ENCODE peak calls at places on chromosome 16, in five cellular contexts. M, R, T, S and G are unnamed samples.

GRCh38 chr16:88570691-88571092 is 489 bp downstream of the ZC3H18 start:
- DNase-seq in M (no peak), S (no peak), R (no peak), T (peak), G (no peak)

GRCh38 chr16:48000622-48001021 is 155.2 kb downstream of the ABCC12 start:
- DNase-seq in S (no peak), M (no peak), T (peak), R (no peak), G (no peak)

GRCh38 chr16:85428168-85428898 is 184.8 kb upstream of the GSE1 start:
- DNase-seq in S (no peak), R (no peak), T (peak), M (peak), G (no peak)

GRCh38 chr16:23947838-23948237 is 112.1 kb downstream of the PRKCB start:
- DNase-seq in M (no peak), R (no peak), S (no peak), T (no peak), G (no peak)

GRCh38 chr16:31267332-31268032 is 7.7 kb downstream of the ITGAM start:
- DNase-seq in S (no peak), T (no peak), M (no peak), R (no peak), G (no peak)

GRCh38 chr16:24677388-24677787 is 52.1 kb upstream of the TNRC6A start:
- DNase-seq in T (no peak), R (no peak), S (no peak), M (no peak), G (no peak)

GRCh38 chr16:28990375-28991040 is 5.7 kb downstream of the LAT start:
- DNase-seq in T (no peak), R (no peak), S (no peak), M (no peak), G (no peak)

GRCh38 chr16:87229230-87230192 is 87.7 kb downstream of the C16orf95 start:
- DNase-seq in R (no peak), S (no peak), M (no peak), T (no peak), G (no peak)

GRCh38 chr16:74601131-74601871 is 5.6 kb downstream of the GLG1 start:
- DNase-seq in M (peak), T (no peak), S (no peak), R (no peak), G (no peak)

GRCh38 chr16:85898521-85899442 is at the start of gene IRF8:
- DNase-seq in T (no peak), S (no peak), M (peak), R (no peak), G (peak)

GRCh38 chr16:85151603-85152413 is 39.5 kb upstream of the CIBAR2 start:
- DNase-seq in T (peak), M (peak), R (peak), S (no peak), G (no peak)

GRCh38 chr16:5977329-5977728 is 879.7 kb upstream of the EEF2KMT start:
- DNase-seq in T (no peak), M (no peak), S (no peak), R (no peak), G (no peak)

GRCh38 chr16:5979905-5980550 is 882.4 kb upstream of the EEF2KMT start:
- DNase-seq in T (no peak), S (no peak), R (no peak), M (no peak), G (no peak)

GRCh38 chr16:5982979-5983378 is 885.4 kb upstream of the EEF2KMT start:
- DNase-seq in T (no peak), M (no peak), S (no peak), R (no peak), G (no peak)
- TF ChIP-seq SMC3 in T (no peak), M (no peak), S (no peak), R (no peak), G (no peak)

GRCh38 chr16:60123387-60124023 is 1389.4 kb upstream of the GOT2 start:
- DNase-seq in M (no peak), T (no peak), R (no peak), S (no peak), G (no peak)

DNA sequence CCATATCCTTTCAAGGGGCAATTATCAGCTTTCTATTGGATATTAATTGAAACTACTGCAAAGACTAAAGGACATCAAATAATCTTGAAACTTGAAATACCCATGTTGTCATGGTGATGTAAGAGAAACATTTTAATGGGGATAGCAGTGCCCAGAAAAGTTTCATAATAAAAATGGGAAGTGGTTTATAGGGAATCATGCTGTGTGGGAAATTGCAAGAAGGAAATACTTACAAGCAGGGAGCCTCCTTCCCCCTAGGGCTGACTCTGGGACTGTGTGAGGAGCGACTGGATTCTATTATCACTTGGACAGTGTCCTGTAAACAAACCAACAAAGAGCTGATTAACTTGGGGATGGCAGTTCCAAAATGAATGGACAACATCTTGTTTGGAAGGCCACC is 1393.1 kb upstream of the GOT2 start:
- DNase-seq in R (no peak), S (no peak), T (no peak), M (no peak), G (no peak)
- TF ChIP-seq MXI1 in R (no peak), S (no peak), T (no peak), M (no peak), G (no peak)

DNA sequence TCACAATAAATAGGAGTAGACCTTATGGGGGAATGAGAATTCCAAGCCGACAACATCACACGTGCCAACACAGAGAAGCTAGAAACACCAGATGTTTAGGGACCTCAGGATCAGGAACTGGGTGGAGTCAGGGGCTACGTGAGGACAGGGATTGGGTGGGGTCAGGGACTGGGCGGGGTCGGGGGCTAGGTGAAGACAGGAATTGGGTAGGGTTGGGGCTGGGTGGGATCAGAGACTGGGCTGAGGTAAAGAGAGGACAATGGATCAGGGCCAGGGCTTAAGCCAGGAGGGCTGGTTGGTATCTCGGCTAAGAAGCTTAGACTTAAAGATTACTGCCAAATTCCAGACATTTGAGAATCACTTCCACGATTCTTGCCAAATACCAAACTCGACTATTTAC is 11.6 kb downstream of the TEKT5 start:
- DNase-seq in S (no peak), T (peak), M (no peak), R (no peak), G (no peak)
- TF ChIP-seq SMC3 in S (no peak), T (no peak), M (no peak), R (no peak), G (no peak)

DNA sequence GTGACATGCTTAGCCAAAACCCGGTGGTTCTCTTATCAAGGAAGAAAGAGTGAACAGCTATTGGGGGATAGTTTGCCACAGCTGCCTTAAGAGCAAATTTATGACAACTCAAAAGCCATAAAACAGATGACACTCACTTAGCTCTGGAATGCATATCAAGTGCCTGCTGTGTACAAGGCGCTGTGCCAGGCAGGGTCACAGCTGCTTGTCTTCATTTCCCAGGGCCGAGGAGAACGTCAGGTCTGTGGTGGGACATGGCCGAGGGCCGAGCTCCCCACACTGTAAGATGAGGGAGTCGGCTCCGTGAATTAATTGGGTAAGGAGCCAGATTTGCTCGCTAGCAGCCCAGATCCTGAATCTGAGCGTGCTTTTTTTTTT is 14.0 kb downstream of the EEF2K start:
- DNase-seq in T (no peak), S (no peak), R (peak), M (no peak), G (no peak)
- TF ChIP-seq MXI1 in T (no peak), S (no peak), R (no peak), M (no peak), G (no peak)

GRCh38 chr16:72846594-72846993 is 201.3 kb downstream of the ZFHX3 start:
- DNase-seq in R (no peak), S (no peak), T (no peak), M (peak), G (no peak)

GRCh38 chr16:72848759-72849664 is 198.9 kb downstream of the ZFHX3 start:
- DNase-seq in T (no peak), S (no peak), R (peak), M (peak), G (no peak)

GRCh38 chr16:72847187-72848044 is 200.5 kb downstream of the ZFHX3 start:
- DNase-seq in R (peak), M (peak), S (peak), T (peak), G (no peak)

GRCh38 chr16:72850021-72850420 is 197.9 kb downstream of the ZFHX3 start:
- DNase-seq in T (no peak), R (no peak), S (no peak), M (no peak), G (no peak)

GRCh38 chr16:72848045-72848410 is 199.9 kb downstream of the ZFHX3 start:
- DNase-seq in T (no peak), S (no peak), M (no peak), R (no peak), G (no peak)
- TF ChIP-seq SMC3 in T (no peak), S (no peak), M (no peak), R (no peak), G (no peak)

DNA sequence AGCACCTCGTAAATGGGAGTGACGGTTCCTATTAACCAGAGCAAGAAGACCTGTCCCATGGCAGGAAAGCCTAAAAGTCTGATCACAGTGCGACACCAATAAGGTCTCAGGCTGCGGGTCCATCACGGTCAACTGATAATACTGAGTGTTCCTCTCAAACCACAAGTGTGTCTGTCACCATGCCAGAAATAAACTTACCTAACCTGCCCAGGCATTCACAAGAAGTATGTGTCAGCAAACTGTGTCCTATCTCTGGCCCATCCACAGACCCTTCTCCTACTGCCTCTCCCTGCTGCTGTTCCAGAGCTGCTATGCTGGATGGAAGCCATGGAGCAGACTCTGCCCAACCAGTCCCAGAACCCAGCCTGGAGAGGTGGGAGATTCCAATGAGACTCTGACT is 73.5 kb downstream of the ZNF423 start:
- DNase-seq in M (no peak), S (no peak), T (no peak), R (no peak), G (no peak)
- TF ChIP-seq MXI1 in M (no peak), S (no peak), T (no peak), R (no peak), G (no peak)

GRCh38 chr16:57688987-57689771 is 5.4 kb upstream of the DRC7 start:
- DNase-seq in S (no peak), T (no peak), R (no peak), M (peak), G (no peak)

GRCh38 chr16:57690782-57691471 is 3.7 kb upstream of the DRC7 start:
- DNase-seq in T (peak), R (peak), M (no peak), S (no peak), G (no peak)

GRCh38 chr16:57692636-57693035 is 2.0 kb upstream of the DRC7 start:
- DNase-seq in R (no peak), S (no peak), M (no peak), T (no peak), G (no peak)

GRCh38 chr16:57688487-57688986 is 6.1 kb upstream of the DRC7 start:
- DNase-seq in M (no peak), T (no peak), S (no peak), R (no peak), G (no peak)

GRCh38 chr16:57689772-57690558 is 4.6 kb upstream of the DRC7 start:
- DNase-seq in S (no peak), T (peak), R (no peak), M (no peak), G (peak)
- TF ChIP-seq SMC3 in S (no peak), T (no peak), R (no peak), M (no peak), G (no peak)

DNA sequence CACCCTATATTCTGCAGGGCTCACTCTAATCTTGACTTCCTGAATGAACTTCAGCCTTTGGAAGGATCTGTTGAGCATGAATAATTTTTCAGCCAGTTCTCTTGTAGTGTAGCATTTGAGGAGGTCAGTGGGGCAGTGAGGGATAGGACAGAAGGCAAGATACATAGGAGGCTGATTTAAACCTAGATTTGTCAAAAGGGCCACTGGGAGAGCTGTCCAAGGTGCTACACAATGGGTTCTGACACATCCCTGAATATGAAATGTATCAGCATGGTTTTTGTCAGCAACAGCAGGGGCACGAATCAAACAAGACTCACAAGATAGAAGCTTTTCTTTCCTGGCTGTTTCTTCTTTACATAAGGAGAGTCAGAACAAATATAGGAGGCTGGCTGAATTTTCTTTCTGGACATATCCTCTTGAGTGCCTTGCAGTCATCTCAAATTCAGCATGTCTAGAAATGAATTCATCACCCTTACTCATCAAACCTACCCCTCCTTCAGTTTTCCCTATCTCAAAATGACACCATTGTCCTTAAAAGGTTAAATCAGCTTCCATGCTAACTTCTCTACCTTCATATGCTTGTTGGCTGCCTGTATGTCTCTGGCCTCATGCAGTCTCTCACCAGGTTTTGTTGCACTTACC is 130.5 kb downstream of the NPIPB5 start:
- DNase-seq in S (no peak), R (peak), T (no peak), M (no peak), G (no peak)
- TF ChIP-seq MXI1 in S (no peak), R (no peak), T (no peak), M (no peak), G (no peak)